ENCODE peak calls at places on chromosomes 5 and 9, in seven cellular contexts. One of them, this sample, is unnamed.

GRCh38 chr5:5350101-5350500 is 72.4 kb upstream of the ICE1 start:
- DNase-seq in IMR-90: no peak
- DNase-seq in mesendoderm: no peak
- DNase-seq in H1: no peak
- DNase-seq in neuronal stem cell: no peak
- DNase-seq in trophoblast cell: no peak
- DNase-seq in mesenchymal stem cell: peak
- DNase-seq in this sample: no peak

GRCh38 chr5:93590511-93590910 is 7.5 kb downstream of the NR2F1 start:
- DNase-seq in IMR-90: no peak
- DNase-seq in mesendoderm: no peak
- DNase-seq in H1: no peak
- DNase-seq in neuronal stem cell: no peak
- DNase-seq in trophoblast cell: no peak
- DNase-seq in mesenchymal stem cell: peak
- DNase-seq in this sample: no peak

GRCh38 chr9:93200989-93201339 is 17.0 kb downstream of the WNK2 start:
- DNase-seq in IMR-90: no peak
- DNase-seq in mesendoderm: peak
- DNase-seq in H1: no peak
- DNase-seq in neuronal stem cell: no peak
- DNase-seq in trophoblast cell: no peak
- DNase-seq in mesenchymal stem cell: no peak
- DNase-seq in this sample: no peak

GRCh38 chr5:78287833-78288232 is 6.7 kb downstream of the AP3B1 start:
- DNase-seq in IMR-90: peak
- DNase-seq in mesendoderm: peak
- DNase-seq in H1: no peak
- DNase-seq in neuronal stem cell: no peak
- DNase-seq in trophoblast cell: peak
- DNase-seq in mesenchymal stem cell: peak
- DNase-seq in this sample: no peak

GRCh38 chr5:111945535-111945934 is 188.5 kb upstream of the NREP start:
- DNase-seq in IMR-90: peak
- DNase-seq in mesendoderm: no peak
- DNase-seq in H1: no peak
- DNase-seq in neuronal stem cell: no peak
- DNase-seq in trophoblast cell: no peak
- DNase-seq in mesenchymal stem cell: no peak
- DNase-seq in this sample: no peak

GRCh38 chr9:20760246-20760901 is 76.3 kb downstream of the FOCAD start:
- DNase-seq in IMR-90: no peak
- DNase-seq in mesendoderm: no peak
- DNase-seq in H1: no peak
- DNase-seq in neuronal stem cell: no peak
- DNase-seq in trophoblast cell: no peak
- DNase-seq in mesenchymal stem cell: no peak
- DNase-seq in this sample: no peak

GRCh38 chr5:94288937-94289336 is 329.5 kb downstream of the KIAA0825 start:
- DNase-seq in IMR-90: peak
- DNase-seq in mesendoderm: no peak
- DNase-seq in H1: no peak
- DNase-seq in neuronal stem cell: no peak
- DNase-seq in trophoblast cell: no peak
- DNase-seq in mesenchymal stem cell: no peak
- DNase-seq in this sample: no peak

GRCh38 chr5:14081791-14082190 is 61.4 kb upstream of the TRIO start:
- DNase-seq in IMR-90: peak
- DNase-seq in mesendoderm: no peak
- DNase-seq in H1: no peak
- DNase-seq in neuronal stem cell: no peak
- DNase-seq in trophoblast cell: no peak
- DNase-seq in mesenchymal stem cell: no peak
- DNase-seq in this sample: no peak

DNA sequence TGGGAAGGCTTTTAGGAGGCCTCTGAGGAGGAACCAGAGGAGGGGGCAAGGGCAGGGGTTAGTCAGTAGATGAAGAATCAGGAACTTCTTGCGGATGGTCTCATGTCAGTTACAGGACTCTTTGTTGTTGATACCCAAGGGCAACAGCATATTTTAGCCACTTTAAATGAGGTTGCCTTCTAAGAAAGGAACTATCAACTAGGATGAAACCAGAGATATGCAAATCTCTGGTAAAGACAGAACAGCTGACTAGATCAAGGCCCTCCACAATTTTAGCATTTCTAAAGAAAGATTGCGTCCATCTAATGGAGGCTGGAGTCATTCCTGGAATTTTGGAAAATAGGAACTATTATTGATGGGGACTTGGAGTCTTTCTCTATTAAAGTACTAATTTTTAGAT is 57.7 kb upstream of the KLF4 start:
- DNase-seq in IMR-90: no peak
- DNase-seq in mesendoderm: no peak
- DNase-seq in H1: no peak
- DNase-seq in neuronal stem cell: no peak
- DNase-seq in trophoblast cell: no peak
- DNase-seq in mesenchymal stem cell: no peak
- DNase-seq in this sample: no peak
- H3K4ac ChIP-seq in IMR-90: peak
- H3K4ac ChIP-seq in mesendoderm: no peak
- H3K4ac ChIP-seq in H1: no peak
- H3K4ac ChIP-seq in neuronal stem cell: no peak
- H3K4ac ChIP-seq in trophoblast cell: no peak
- H3K4ac ChIP-seq in mesenchymal stem cell: no peak
- H3K4ac ChIP-seq in this sample: no peak

GRCh38 chr5:113510836-113511451 is 2.5 kb upstream of the YTHDC2 start:
- DNase-seq in IMR-90: peak
- DNase-seq in mesendoderm: no peak
- DNase-seq in H1: no peak
- DNase-seq in neuronal stem cell: no peak
- DNase-seq in trophoblast cell: no peak
- DNase-seq in mesenchymal stem cell: peak
- DNase-seq in this sample: no peak

GRCh38 chr5:113512341-113512740 is 1.2 kb upstream of the YTHDC2 start:
- DNase-seq in IMR-90: no peak
- DNase-seq in mesendoderm: no peak
- DNase-seq in H1: no peak
- DNase-seq in neuronal stem cell: no peak
- DNase-seq in trophoblast cell: no peak
- DNase-seq in mesenchymal stem cell: no peak
- DNase-seq in this sample: no peak

GRCh38 chr5:113513384-113514262 is at the start of gene YTHDC2:
- DNase-seq in IMR-90: peak
- DNase-seq in mesendoderm: peak
- DNase-seq in H1: peak
- DNase-seq in neuronal stem cell: peak
- DNase-seq in trophoblast cell: peak
- DNase-seq in mesenchymal stem cell: peak
- DNase-seq in this sample: peak

GRCh38 chr5:113518884-113519283 is 5.4 kb downstream of the YTHDC2 start:
- DNase-seq in IMR-90: no peak
- DNase-seq in mesendoderm: no peak
- DNase-seq in H1: no peak
- DNase-seq in neuronal stem cell: no peak
- DNase-seq in trophoblast cell: no peak
- DNase-seq in mesenchymal stem cell: no peak
- DNase-seq in this sample: no peak

GRCh38 chr5:113514263-113514590 is 733 bp downstream of the YTHDC2 start:
- DNase-seq in IMR-90: no peak
- DNase-seq in mesendoderm: peak
- DNase-seq in H1: no peak
- DNase-seq in neuronal stem cell: peak
- DNase-seq in trophoblast cell: no peak
- DNase-seq in mesenchymal stem cell: peak
- DNase-seq in this sample: no peak
- H3K4ac ChIP-seq in IMR-90: peak
- H3K4ac ChIP-seq in mesendoderm: peak
- H3K4ac ChIP-seq in H1: no peak
- H3K4ac ChIP-seq in neuronal stem cell: no peak
- H3K4ac ChIP-seq in trophoblast cell: no peak
- H3K4ac ChIP-seq in mesenchymal stem cell: no peak
- H3K4ac ChIP-seq in this sample: no peak

DNA sequence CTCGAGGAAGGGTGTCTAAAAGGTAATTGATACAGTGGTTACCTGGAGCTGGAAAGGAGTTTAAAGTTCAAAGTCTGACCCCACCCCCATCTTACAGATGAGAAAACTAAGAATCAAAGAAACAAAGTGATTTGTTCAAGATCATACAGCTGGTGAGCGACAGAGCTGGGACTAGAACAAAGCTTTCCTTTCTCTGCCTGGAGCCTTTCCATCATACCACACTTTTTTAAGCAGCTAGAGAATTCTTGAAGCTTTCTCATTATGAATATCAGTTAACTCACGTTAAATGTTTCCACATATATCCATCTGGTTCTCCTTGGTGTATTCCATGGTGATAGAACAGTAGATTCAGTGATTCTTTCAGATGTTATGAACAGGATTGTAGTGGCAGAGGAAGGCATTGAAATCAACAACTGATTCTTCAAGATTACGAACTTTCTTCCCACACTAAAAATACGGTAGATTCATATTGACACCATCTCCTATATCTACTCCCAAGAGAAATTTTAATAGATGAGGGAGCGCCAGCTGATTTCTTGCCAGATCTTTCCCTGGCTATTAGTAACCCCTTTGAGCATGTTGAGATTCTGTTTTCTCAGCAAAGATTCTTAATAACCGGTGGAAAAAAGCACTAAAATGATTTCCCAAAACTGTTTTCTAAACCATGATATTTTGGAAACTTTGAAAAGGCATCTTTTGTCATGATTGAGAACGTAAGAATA is 233.7 kb downstream of the ADAMTSL1 start:
- DNase-seq in IMR-90: no peak
- DNase-seq in mesendoderm: no peak
- DNase-seq in H1: no peak
- DNase-seq in neuronal stem cell: no peak
- DNase-seq in trophoblast cell: no peak
- DNase-seq in mesenchymal stem cell: no peak
- DNase-seq in this sample: no peak
- H3K4ac ChIP-seq in IMR-90: no peak
- H3K4ac ChIP-seq in mesendoderm: no peak
- H3K4ac ChIP-seq in H1: no peak
- H3K4ac ChIP-seq in neuronal stem cell: no peak
- H3K4ac ChIP-seq in trophoblast cell: no peak
- H3K4ac ChIP-seq in mesenchymal stem cell: no peak
- H3K4ac ChIP-seq in this sample: no peak

GRCh38 chr5:143084452-143084851 is 314.3 kb downstream of the ARHGAP26 start:
- DNase-seq in IMR-90: no peak
- DNase-seq in mesendoderm: no peak
- DNase-seq in H1: no peak
- DNase-seq in neuronal stem cell: no peak
- DNase-seq in trophoblast cell: no peak
- DNase-seq in mesenchymal stem cell: no peak
- DNase-seq in this sample: no peak

GRCh38 chr5:143083006-143083405 is 312.8 kb downstream of the ARHGAP26 start:
- DNase-seq in IMR-90: no peak
- DNase-seq in mesendoderm: no peak
- DNase-seq in H1: no peak
- DNase-seq in neuronal stem cell: no peak
- DNase-seq in trophoblast cell: no peak
- DNase-seq in mesenchymal stem cell: no peak
- DNase-seq in this sample: no peak

GRCh38 chr5:143086851-143087637 is 316.4 kb downstream of the NR3C1 start:
- DNase-seq in IMR-90: peak
- DNase-seq in mesendoderm: peak
- DNase-seq in H1: no peak
- DNase-seq in neuronal stem cell: no peak
- DNase-seq in trophoblast cell: no peak
- DNase-seq in mesenchymal stem cell: peak
- DNase-seq in this sample: no peak

GRCh38 chr5:143080982-143081381 is 310.8 kb downstream of the ARHGAP26 start:
- DNase-seq in IMR-90: no peak
- DNase-seq in mesendoderm: no peak
- DNase-seq in H1: no peak
- DNase-seq in neuronal stem cell: no peak
- DNase-seq in trophoblast cell: no peak
- DNase-seq in mesenchymal stem cell: no peak
- DNase-seq in this sample: no peak

GRCh38 chr5:143085319-143085917 is 315.2 kb downstream of the ARHGAP26 start:
- DNase-seq in IMR-90: no peak
- DNase-seq in mesendoderm: no peak
- DNase-seq in H1: no peak
- DNase-seq in neuronal stem cell: no peak
- DNase-seq in trophoblast cell: no peak
- DNase-seq in mesenchymal stem cell: no peak
- DNase-seq in this sample: no peak
- H3K4ac ChIP-seq in IMR-90: no peak
- H3K4ac ChIP-seq in mesendoderm: no peak
- H3K4ac ChIP-seq in H1: no peak
- H3K4ac ChIP-seq in neuronal stem cell: no peak
- H3K4ac ChIP-seq in trophoblast cell: no peak
- H3K4ac ChIP-seq in mesenchymal stem cell: no peak
- H3K4ac ChIP-seq in this sample: no peak

GRCh38 chr9:708182-708555 is 133.3 kb upstream of the DMRT1 start:
- DNase-seq in IMR-90: no peak
- DNase-seq in mesendoderm: peak
- DNase-seq in H1: no peak
- DNase-seq in neuronal stem cell: no peak
- DNase-seq in trophoblast cell: peak
- DNase-seq in mesenchymal stem cell: peak
- DNase-seq in this sample: no peak

GRCh38 chr9:706073-706472 is 135.4 kb upstream of the DMRT1 start:
- DNase-seq in IMR-90: no peak
- DNase-seq in mesendoderm: no peak
- DNase-seq in H1: no peak
- DNase-seq in neuronal stem cell: no peak
- DNase-seq in trophoblast cell: no peak
- DNase-seq in mesenchymal stem cell: no peak
- DNase-seq in this sample: no peak

GRCh38 chr9:710951-711745 is 130.3 kb upstream of the DMRT1 start:
- DNase-seq in IMR-90: no peak
- DNase-seq in mesendoderm: no peak
- DNase-seq in H1: no peak
- DNase-seq in neuronal stem cell: no peak
- DNase-seq in trophoblast cell: no peak
- DNase-seq in mesenchymal stem cell: no peak
- DNase-seq in this sample: no peak

GRCh38 chr9:706606-707451 is 134.7 kb upstream of the DMRT1 start:
- DNase-seq in IMR-90: peak
- DNase-seq in mesendoderm: peak
- DNase-seq in H1: no peak
- DNase-seq in neuronal stem cell: peak
- DNase-seq in trophoblast cell: peak
- DNase-seq in mesenchymal stem cell: peak
- DNase-seq in this sample: peak

GRCh38 chr9:708556-709432 is 132.7 kb upstream of the DMRT1 start:
- DNase-seq in IMR-90: no peak
- DNase-seq in mesendoderm: no peak
- DNase-seq in H1: no peak
- DNase-seq in neuronal stem cell: no peak
- DNase-seq in trophoblast cell: no peak
- DNase-seq in mesenchymal stem cell: peak
- DNase-seq in this sample: no peak
- H3K4ac ChIP-seq in IMR-90: peak
- H3K4ac ChIP-seq in mesendoderm: no peak
- H3K4ac ChIP-seq in H1: no peak
- H3K4ac ChIP-seq in neuronal stem cell: no peak
- H3K4ac ChIP-seq in trophoblast cell: peak
- H3K4ac ChIP-seq in mesenchymal stem cell: no peak
- H3K4ac ChIP-seq in this sample: no peak

GRCh38 chr9:134693641-134694367 is 52.2 kb downstream of the COL5A1 start:
- DNase-seq in IMR-90: no peak
- DNase-seq in mesendoderm: no peak
- DNase-seq in H1: no peak
- DNase-seq in neuronal stem cell: no peak
- DNase-seq in trophoblast cell: no peak
- DNase-seq in mesenchymal stem cell: no peak
- DNase-seq in this sample: no peak
- H3K4ac ChIP-seq in IMR-90: no peak
- H3K4ac ChIP-seq in mesendoderm: no peak
- H3K4ac ChIP-seq in H1: no peak
- H3K4ac ChIP-seq in neuronal stem cell: no peak
- H3K4ac ChIP-seq in trophoblast cell: no peak
- H3K4ac ChIP-seq in mesenchymal stem cell: no peak
- H3K4ac ChIP-seq in this sample: no peak

This sample was measured in H9.